ENCODE peak calls at places on chromosome 22, in five cellular contexts. Q is M059J, G is HEK293T, T is heart left ventricle, L is stomach. U is an unnamed sample.

GRCh38 chr22:35140879-35141745 is 75.2 kb downstream of the ISX start:
- DNase-seq in Q (peak; percentile 87), G (no peak), T (no peak), L (no peak), U (no peak)

GRCh38 chr22:30208631-30209603 is 37.6 kb downstream of the LIF start:
- DNase-seq in Q (peak; percentile 84), G (no peak), T (peak; percentile 79), L (peak; percentile 75), U (peak; percentile 74)

GRCh38 chr22:36374603-36375024 is 13.2 kb downstream of the MYH9 start:
- DNase-seq in Q (peak; percentile 90), G (no peak), T (no peak), L (peak; percentile 68), U (peak; percentile 29)

GRCh38 chr22:44648821-44649566 is 53.0 kb upstream of the PRR5 start:
- DNase-seq in Q (no peak), G (no peak), T (no peak), L (no peak), U (peak; percentile 64)

GRCh38 chr22:45242778-45243191 is 2.1 kb upstream of the KIAA0930 start:
- DNase-seq in Q (peak; percentile 19), G (no peak), T (no peak), L (peak; percentile 88), U (no peak)

GRCh38 chr22:20437253-20438065 is at the start of gene SCARF2:
- DNase-seq in Q (peak; percentile 34), G (peak; percentile 87), T (peak; percentile 78), L (no peak), U (peak; percentile 75)

GRCh38 chr22:37492428-37493344 is 6.5 kb upstream of the MFNG start:
- DNase-seq in Q (peak; percentile 75), G (peak; percentile 71), T (no peak), L (no peak), U (no peak)

GRCh38 chr22:41996826-41997225 is 1.8 kb upstream of the WBP2NL start:
- DNase-seq in Q (no peak), G (no peak), T (no peak), L (no peak), U (no peak)

GRCh38 chr22:39868741-39869140 is 24.8 kb downstream of the ENTHD1 start:
- DNase-seq in Q (no peak), G (no peak), T (no peak), L (no peak), U (no peak)

GRCh38 chr22:38214248-38215056 is 12.7 kb downstream of the MAFF start:
- DNase-seq in Q (no peak), G (peak; percentile 100), T (peak; percentile 62), L (peak; percentile 63), U (peak; percentile 72)

GRCh38 chr22:29244785-29245625 is 22.8 kb downstream of the RHBDD3 start:
- DNase-seq in Q (no peak), G (no peak), T (no peak), L (no peak), U (no peak)

GRCh38 chr22:37571258-37571991 is 8.5 kb downstream of the LGALS2 start:
- DNase-seq in Q (peak; percentile 83), G (no peak), T (no peak), L (no peak), U (no peak)

GRCh38 chr22:37077802-37078448 is 26.4 kb downstream of the KCTD17 start:
- DNase-seq in Q (peak; percentile 36), G (peak; percentile 91), T (peak; percentile 41), L (peak; percentile 71), U (peak; percentile 52)

GRCh38 chr22:38221407-38221806 is 19.6 kb downstream of the MAFF start:
- DNase-seq in Q (no peak), G (no peak), T (no peak), L (no peak), U (no peak)

GRCh38 chr22:19787849-19788141 is 27.2 kb downstream of the TBX1 start:
- DNase-seq in Q (no peak), G (no peak), T (no peak), L (no peak), U (peak; percentile 26)

GRCh38 chr22:47110817-47111443 is 348.5 kb downstream of the TBC1D22A start:
- DNase-seq in Q (no peak), G (no peak), T (no peak), L (no peak), U (no peak)

GRCh38 chr22:23223566-23224317 is 43.4 kb downstream of the BCR start:
- DNase-seq in Q (no peak), G (no peak), T (peak; percentile 45), L (no peak), U (no peak)

GRCh38 chr22:30584441-30584840 is 7.3 kb downstream of the PES1 start:
- DNase-seq in Q (no peak), G (no peak), T (no peak), L (no peak), U (no peak)

GRCh38 chr22:20438678-20439492 is 1.3 kb upstream of the SCARF2 start:
- DNase-seq in Q (peak; percentile 38), G (peak; percentile 56), T (no peak), L (no peak), U (no peak)

GRCh38 chr22:34885852-34886251 is 180.1 kb upstream of the ISX start:
- DNase-seq in Q (no peak), G (no peak), T (no peak), L (no peak), U (no peak)

GRCh38 chr22:36644333-36644757 is 59.2 kb downstream of the CACNG2 start:
- DNase-seq in Q (peak; percentile 86), G (peak; percentile 68), T (no peak), L (no peak), U (no peak)

GRCh38 chr22:45538284-45538683 is 35.6 kb downstream of the FBLN1 start:
- DNase-seq in Q (no peak), G (no peak), T (no peak), L (no peak), U (no peak)

GRCh38 chr22:31425331-31426050 is 26.1 kb downstream of the DRG1 start:
- DNase-seq in Q (no peak), G (no peak), T (no peak), L (no peak), U (no peak)

GRCh38 chr22:47100646-47101045 is 338.2 kb downstream of the TBC1D22A start:
- DNase-seq in Q (peak; percentile 10), G (no peak), T (no peak), L (no peak), U (no peak)

GRCh38 chr22:36149464-36149863 is 11.1 kb downstream of the APOL3 start:
- DNase-seq in Q (no peak), G (no peak), T (no peak), L (no peak), U (no peak)

GRCh38 chr22:20779014-20779812 is 5.3 kb downstream of the SERPIND1 start:
- DNase-seq in Q (no peak), G (no peak), T (no peak), L (no peak), U (no peak)